ENCODE peak calls at places on chromosomes 13 and 19, in four cellular contexts. N is hepatic stellate cell; H is activated T-helper 2 cell treated with anti-CD3 and anti-CD28 coated beads, Interferon-gamma antibody, Interleukin-2, Interleukin-4, amounts not matched to agents 10 μg/mL and 5 μg/mL and 100 μg/mL, durations not matched to agents 14 hours and 24 hours and 36 hours; F is stimulated activated CD4-positive, alpha-beta T cell treated with anti-CD3 and anti-CD28 coated beads, TNF-alpha, amount 100 ng/mL, for 48 hours. W is an unnamed sample.

GRCh38 chr13:24243311-24243710 is 66.1 kb upstream of the C1QTNF9 start:
- DNase-seq in N (no peak), F (no peak), H (no peak), W (no peak)

GRCh38 chr13:77507931-77508776 is 27.4 kb upstream of the SCEL start:
- DNase-seq in N (no peak), H (no peak), F (no peak), W (no peak)

GRCh38 chr19:32287811-32288227 is 57.6 kb upstream of the ZNF507 start:
- DNase-seq in N (peak), F (peak), H (no peak), W (no peak)

GRCh38 chr13:95643814-95644598 is 500 bp downstream of the DZIP1 start:
- DNase-seq in H (no peak), N (peak), F (no peak), W (no peak)

GRCh38 chr19:51123381-51124186 is 1.1 kb upstream of the SIGLEC9 start:
- DNase-seq in N (no peak), F (no peak), H (peak), W (peak)

GRCh38 chr13:26658491-26658890 is 101.0 kb downstream of the WASF3 start:
- DNase-seq in N (no peak), H (no peak), F (no peak), W (no peak)

GRCh38 chr13:41995946-41996345 is 35.0 kb upstream of the VWA8 start:
- DNase-seq in N (no peak), F (no peak), H (no peak), W (no peak)

GRCh38 chr13:112715715-112716460 is 26.1 kb downstream of the ATP11A start:
- DNase-seq in F (no peak), N (no peak), H (no peak), W (no peak)

GRCh38 chr13:113914333-113915011 is 50.6 kb upstream of the GAS6 start:
- DNase-seq in N (no peak), F (no peak), H (peak), W (no peak)

GRCh38 chr19:49436381-49437017 is 4.8 kb downstream of the SLC17A7 start:
- DNase-seq in H (peak), F (no peak), N (no peak), W (no peak)

GRCh38 chr13:76715621-76716020 is 170.6 kb downstream of the KCTD12 start:
- DNase-seq in F (no peak), H (no peak), N (no peak), W (no peak)

GRCh38 chr13:112231451-112232083 is 144.6 kb upstream of the SPACA7 start:
- DNase-seq in N (no peak), F (no peak), H (no peak), W (no peak)

GRCh38 chr13:43880451-43880850 is 747 bp downstream of the LACC1 start:
- DNase-seq in H (no peak), N (no peak), F (no peak), W (no peak)

GRCh38 chr13:112658807-112659206 is 31.0 kb upstream of the ATP11A start:
- DNase-seq in H (no peak), N (no peak), F (no peak), W (no peak)

GRCh38 chr19:44003461-44004134 is 841 bp downstream of the ZNF230 start:
- DNase-seq in N (peak), H (no peak), F (no peak), W (peak)

GRCh38 chr19:29858621-29859020 is 46.8 kb downstream of the CCNE1 start:
- DNase-seq in N (no peak), H (no peak), F (no peak), W (no peak)

GRCh38 chr19:58150328-58150921 is at the start of gene ZNF329:
- DNase-seq in F (peak), H (peak), N (peak), W (peak)

GRCh38 chr19:4115050-4115817 is 8.7 kb downstream of the MAP2K2 start:
- DNase-seq in N (no peak), F (no peak), H (peak), W (no peak)

GRCh38 chr13:28047784-28048388 is 52.5 kb downstream of the FLT3 start:
- DNase-seq in N (no peak), H (no peak), F (no peak), W (peak)

GRCh38 chr13:51997641-51998330 is 13.5 kb downstream of the ATP7B start:
- DNase-seq in H (no peak), N (no peak), F (no peak), W (no peak)

GRCh38 chr19:13420780-13421179 is 85.5 kb downstream of the CACNA1A start:
- DNase-seq in N (no peak), H (no peak), F (no peak), W (no peak)